ENCODE peak calls at places on chromosome 9, in eight cellular contexts. H, A, Y, S, O, I, N and P are unnamed samples.

GRCh38 chr9:100082786-100083185 is 16.0 kb downstream of the ERP44 start:
- DNase-seq in H (no peak), A (no peak), Y (no peak), S (peak; percentile 78), O (no peak), I (no peak), N (no peak), P (no peak)

GRCh38 chr9:5449521-5450359 is 602 bp upstream of the CD274 start:
- DNase-seq in H (no peak), A (no peak), Y (no peak), S (no peak), O (no peak), I (no peak), N (no peak), P (no peak)

GRCh38 chr9:104941597-104941996 is 13.6 kb upstream of the ABCA1 start:
- DNase-seq in H (no peak), A (no peak), Y (no peak), S (no peak), O (no peak), I (no peak), N (no peak), P (no peak)

GRCh38 chr9:95273369-95274051 is 44.0 kb downstream of the FANCC start:
- DNase-seq in H (no peak), A (no peak), Y (no peak), S (no peak), O (no peak), I (no peak), N (no peak), P (no peak)

GRCh38 chr9:10876333-10876732 is 263.5 kb upstream of the PTPRD start:
- DNase-seq in H (no peak), A (no peak), Y (peak; percentile 35), S (peak; percentile 12), O (no peak), I (no peak), N (no peak), P (no peak)

GRCh38 chr9:134283111-134283515 is 43.1 kb upstream of the RXRA start:
- DNase-seq in H (no peak), A (no peak), Y (no peak), S (peak; percentile 85), O (peak; percentile 96), I (peak; percentile 71), N (no peak), P (peak; percentile 29)

GRCh38 chr9:89387970-89388867 is 69.9 kb downstream of the SECISBP2 start:
- DNase-seq in H (peak; percentile 90), A (no peak), Y (peak; percentile 11), S (peak; percentile 94), O (peak; percentile 86), I (peak; percentile 37), N (no peak), P (peak; percentile 80)

GRCh38 chr9:114206221-114206760 is 51.0 kb downstream of the COL27A1 start:
- DNase-seq in H (peak; percentile 27), A (no peak), Y (no peak), S (no peak), O (no peak), I (no peak), N (no peak), P (no peak)

GRCh38 chr9:30198463-30199309 is 2185.8 kb upstream of the ACO1 start:
- DNase-seq in H (peak; percentile 38), A (no peak), Y (no peak), S (no peak), O (no peak), I (no peak), N (no peak), P (no peak)

GRCh38 chr9:106862115-106862945 is 636 bp upstream of the ZNF462 start:
- DNase-seq in H (peak; percentile 72), A (no peak), Y (peak; percentile 32), S (peak; percentile 58), O (peak; percentile 73), I (peak; percentile 52), N (no peak), P (no peak)

GRCh38 chr9:35673132-35673997 is at the start of gene CA9:
- DNase-seq in H (no peak), A (no peak), Y (no peak), S (no peak), O (peak; percentile 81), I (peak; percentile 49), N (no peak), P (no peak)

GRCh38 chr9:4228606-4229005 is 71.3 kb downstream of the GLIS3 start:
- DNase-seq in H (no peak), A (no peak), Y (peak; percentile 60), S (peak; percentile 70), O (no peak), I (no peak), N (no peak), P (no peak)

GRCh38 chr9:4225291-4226119 is 74.4 kb downstream of the GLIS3 start:
- DNase-seq in H (no peak), A (no peak), Y (peak; percentile 62), S (peak; percentile 52), O (no peak), I (no peak), N (peak; percentile 65), P (no peak)

GRCh38 chr9:4226331-4227250 is 73.3 kb downstream of the GLIS3 start:
- DNase-seq in H (no peak), A (no peak), Y (no peak), S (no peak), O (no peak), I (peak; percentile 12), N (no peak), P (no peak)

GRCh38 chr9:4228142-4228541 is 71.7 kb downstream of the GLIS3 start:
- DNase-seq in H (no peak), A (no peak), Y (no peak), S (no peak), O (no peak), I (no peak), N (no peak), P (no peak)

DNA sequence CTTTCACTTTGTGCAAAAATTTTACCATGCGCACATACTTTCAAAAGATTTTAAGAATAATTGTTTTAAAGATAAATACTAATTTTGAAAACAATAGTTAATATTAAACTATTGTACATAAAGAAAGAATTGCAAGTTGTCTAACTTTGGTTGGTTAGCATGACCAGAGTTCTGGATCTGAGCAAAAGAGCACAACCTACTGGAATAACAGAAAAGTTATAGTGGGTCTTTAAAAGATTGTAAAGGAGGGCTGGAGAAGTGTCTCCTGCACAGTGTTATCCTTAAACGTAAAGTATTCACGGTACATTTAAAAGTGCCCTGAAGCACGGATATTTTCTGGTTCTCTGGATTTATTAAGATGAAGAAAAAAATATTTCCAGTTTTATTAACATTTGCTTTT is 70.6 kb downstream of the GLIS3 start:
- DNase-seq in H (no peak), A (no peak), Y (no peak), S (no peak), O (no peak), I (no peak), N (no peak), P (no peak)
- TF ChIP-seq CTCF in H (no peak), A (no peak), Y (peak; percentile 15), S (no peak), O (no peak), I (no peak), N (no peak), P (no peak)

DNA sequence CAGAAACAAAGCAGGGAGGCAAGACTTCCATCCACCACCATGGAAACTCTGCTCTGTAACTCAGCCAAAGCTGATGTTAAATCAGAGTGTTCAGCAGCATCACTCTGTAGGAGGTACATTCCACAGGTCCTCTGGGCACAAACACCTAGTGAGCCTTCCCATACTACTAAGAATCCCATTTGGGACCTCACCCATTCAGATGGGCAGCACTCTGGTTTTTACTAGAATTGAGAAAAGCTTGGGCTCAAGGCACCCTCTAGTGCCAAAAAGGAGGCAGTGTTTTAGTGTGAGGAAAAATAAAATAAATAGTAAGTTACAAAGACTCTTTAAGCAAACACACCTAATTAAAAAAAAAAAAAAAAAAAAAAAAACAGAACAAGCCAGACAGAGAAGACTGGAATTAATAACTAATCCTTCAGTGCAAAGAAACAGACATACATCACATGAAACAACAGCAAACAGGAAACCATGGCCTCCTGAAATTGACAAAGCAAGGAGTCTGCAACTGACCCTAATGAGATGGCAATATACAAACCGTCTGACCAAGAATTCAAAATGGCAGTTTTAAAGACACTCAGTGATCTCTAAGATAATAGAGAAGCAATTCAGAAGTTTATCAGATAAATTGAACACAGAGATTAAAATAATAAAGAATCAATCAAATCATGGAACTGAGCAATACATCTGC is 159.5 kb downstream of the GNA14 start:
- DNase-seq in H (no peak), A (no peak), Y (no peak), S (peak; percentile 41), O (no peak), I (no peak), N (no peak), P (no peak)
- TF ChIP-seq CTCF in H (peak; percentile 23), A (peak; percentile 48), Y (peak; percentile 71), S (peak; percentile 60), O (no peak), I (peak; percentile 14), N (peak; percentile 62), P (peak; percentile 60)

GRCh38 chr9:110622368-110622767 is 42.8 kb upstream of the SVEP1 start:
- DNase-seq in H (no peak), A (no peak), Y (no peak), S (no peak), O (no peak), I (no peak), N (no peak), P (no peak)

GRCh38 chr9:110626109-110626829 is 42.3 kb upstream of the MUSK start:
- DNase-seq in H (no peak), A (no peak), Y (peak; percentile 80), S (peak; percentile 79), O (no peak), I (no peak), N (no peak), P (peak; percentile 51)

GRCh38 chr9:110620726-110621125 is 41.2 kb upstream of the SVEP1 start:
- DNase-seq in H (no peak), A (no peak), Y (no peak), S (peak; percentile 25), O (no peak), I (no peak), N (no peak), P (no peak)

GRCh38 chr9:110619831-110620230 is 40.3 kb upstream of the SVEP1 start:
- DNase-seq in H (no peak), A (no peak), Y (peak; percentile 25), S (peak; percentile 45), O (no peak), I (no peak), N (no peak), P (no peak)

DNA sequence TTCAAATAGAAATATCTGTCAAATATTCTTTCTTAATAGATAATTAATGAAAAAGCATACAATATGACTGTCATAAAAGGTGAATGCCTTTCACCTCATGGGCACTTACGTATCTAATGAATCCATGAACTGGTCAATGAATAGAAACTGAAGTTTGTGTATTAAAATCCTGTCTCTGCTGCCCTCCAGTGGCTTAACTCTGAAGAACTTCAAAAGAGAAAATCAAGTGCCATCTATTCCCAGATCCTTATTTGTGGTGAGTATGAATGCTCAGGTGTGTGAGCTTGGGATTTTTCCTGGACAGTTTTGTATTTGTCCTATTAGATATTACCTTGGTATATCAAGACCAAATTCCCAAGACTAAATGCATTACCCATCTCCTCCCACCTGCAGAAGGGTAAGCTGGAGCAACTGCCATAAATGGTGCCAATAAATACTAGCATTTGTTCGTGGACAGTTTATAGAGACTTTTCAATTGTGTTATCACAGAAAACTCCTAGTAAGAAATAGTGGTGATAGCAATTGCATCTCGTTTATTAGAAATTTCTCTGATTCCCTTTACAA is 44.0 kb upstream of the SVEP1 start:
- DNase-seq in H (no peak), A (no peak), Y (peak; percentile 55), S (peak; percentile 75), O (no peak), I (peak; percentile 22), N (no peak), P (no peak)
- TF ChIP-seq CTCF in H (peak; percentile 46), A (peak; percentile 81), Y (peak; percentile 55), S (peak; percentile 49), O (no peak), I (peak; percentile 65), N (peak; percentile 48), P (peak; percentile 51)

GRCh38 chr9:69745716-69746538 is 13.9 kb downstream of the PTAR1 start:
- DNase-seq in H (no peak), A (no peak), Y (no peak), S (peak; percentile 46), O (no peak), I (no peak), N (no peak), P (no peak)
- TF ChIP-seq CTCF in H (no peak), A (no peak), Y (peak; percentile 47), S (peak; percentile 55), O (no peak), I (no peak), N (peak; percentile 30), P (peak; percentile 34)